ENCODE peak calls at places on chromosomes 11 and 22, in five cellular contexts. M, S, F, K and L are unnamed samples.

GRCh38 chr22:49929553-49929979 is 11.1 kb downstream of the CRELD2 start:
- DNase-seq in S (peak), M (peak), K (no peak), F (no peak), L (no peak)

GRCh38 chr11:34343153-34343552 is 14.7 kb downstream of the ABTB2 start:
- DNase-seq in M (no peak), S (no peak), K (no peak), F (no peak), L (no peak)

GRCh38 chr22:19959043-19959586 is 17.5 kb upstream of the TXNRD2 start:
- DNase-seq in M (peak), K (peak), S (peak), F (no peak), L (peak)

GRCh38 chr11:134579709-134580634 is 167.9 kb upstream of the B3GAT1 start:
- DNase-seq in M (no peak), K (no peak), F (no peak), S (peak), L (no peak)

GRCh38 chr22:25110596-25110845 is 89.1 kb upstream of the CRYBB3 start:
- DNase-seq in F (no peak), M (no peak), S (no peak), K (no peak), L (no peak)

GRCh38 chr11:59142530-59143507 is at the start of gene FAM111A:
- DNase-seq in K (peak), S (peak), F (peak), M (peak), L (peak)

GRCh38 chr11:126345283-126345682 is 10.2 kb upstream of the ST3GAL4 start:
- DNase-seq in M (no peak), S (no peak), F (no peak), K (no peak), L (no peak)

GRCh38 chr11:64233913-64234839 is at the start of gene VEGFB:
- DNase-seq in M (peak), F (no peak), K (no peak), S (peak), L (no peak)

GRCh38 chr22:35191412-35191811 is 65.9 kb upstream of the HMGXB4 start:
- DNase-seq in K (peak), S (no peak), F (no peak), M (no peak), L (peak)

GRCh38 chr22:42664976-42665831 is 16.0 kb upstream of the CYB5R3 start:
- DNase-seq in K (no peak), F (peak), M (no peak), S (no peak), L (no peak)

GRCh38 chr11:10181811-10182210 is 112.2 kb downstream of the SBF2 start:
- DNase-seq in F (no peak), K (peak), M (no peak), S (no peak), L (peak)

GRCh38 chr22:25774575-25775026 is 32.6 kb downstream of the MYO18B start:
- DNase-seq in S (peak), K (no peak), M (no peak), F (no peak), L (no peak)

GRCh38 chr11:95138448-95138847 is 48.8 kb downstream of the ENDOD1 start:
- DNase-seq in K (no peak), S (no peak), F (no peak), M (peak), L (no peak)

GRCh38 chr11:10309163-10310093 is 4.6 kb downstream of the ADM start:
- DNase-seq in F (no peak), M (peak), K (peak), S (no peak), L (peak)

GRCh38 chr11:2777871-2778629 is 78.3 kb upstream of the KCNQ1OT1 start:
- DNase-seq in M (no peak), S (peak), K (no peak), F (no peak), L (no peak)

GRCh38 chr22:37563153-37564081 is 3.1 kb downstream of the CDC42EP1 start:
- DNase-seq in S (no peak), M (peak), K (peak), F (no peak), L (peak)

GRCh38 chr22:36467946-36468345 is 13.5 kb downstream of the TXN2 start:
- DNase-seq in S (no peak), M (peak), K (no peak), F (no peak), L (peak)

GRCh38 chr11:10044618-10045017 is 249.4 kb downstream of the SBF2 start:
- DNase-seq in F (no peak), S (no peak), M (no peak), K (peak), L (peak)

GRCh38 chr11:124717421-124717785 is 22.3 kb upstream of the NRGN start:
- DNase-seq in K (no peak), F (no peak), S (no peak), M (no peak), L (no peak)

GRCh38 chr22:44455151-44455962 is 42.7 kb downstream of the RTL6 start:
- DNase-seq in K (no peak), F (no peak), S (no peak), M (no peak), L (no peak)

GRCh38 chr11:94835571-94835970 is 67.4 kb downstream of the AMOTL1 start:
- DNase-seq in M (no peak), S (no peak), K (no peak), F (no peak), L (no peak)

GRCh38 chr11:34068098-34068497 is 16.6 kb downstream of the CAPRIN1 start:
- DNase-seq in S (no peak), F (no peak), M (no peak), K (no peak), L (no peak)

GRCh38 chr11:124681421-124681820 is 7.7 kb downstream of the SPA17 start:
- DNase-seq in S (no peak), M (no peak), F (no peak), K (no peak), L (no peak)

GRCh38 chr11:58632510-58632909 is 10.0 kb downstream of the CNTF start:
- DNase-seq in K (no peak), M (no peak), F (no peak), S (no peak), L (no peak)

GRCh38 chr22:32801436-32802290 is at the start of gene TIMP3:
- DNase-seq in M (peak), S (peak), F (no peak), K (no peak), L (no peak)

GRCh38 chr11:58642120-58642625 is 19.7 kb downstream of the CNTF start:
- DNase-seq in K (no peak), S (no peak), F (no peak), M (no peak), L (no peak)

GRCh38 chr11:82398300-82398815 is 335.3 kb downstream of the FAM181B start:
- DNase-seq in K (peak), F (no peak), M (no peak), S (no peak), L (no peak)

GRCh38 chr11:119447664-119448242 is 24.8 kb upstream of the THY1 start:
- DNase-seq in S (no peak), M (no peak), F (no peak), K (no peak), L (no peak)

GRCh38 chr11:66619080-66619554 is 2.7 kb downstream of the RBM14 start:
- DNase-seq in F (no peak), S (no peak), M (no peak), K (no peak), L (no peak)

GRCh38 chr11:82085493-82085892 is 648.2 kb downstream of the FAM181B start:
- DNase-seq in K (no peak), M (no peak), S (no peak), F (no peak), L (no peak)

GRCh38 chr11:132100583-132100982 is 730.2 kb downstream of the NTM start:
- DNase-seq in M (no peak), K (no peak), F (no peak), S (no peak), L (no peak)

GRCh38 chr11:88179966-88180629 is 4.9 kb upstream of the RAB38 start:
- DNase-seq in K (no peak), M (no peak), F (no peak), S (no peak), L (no peak)

GRCh38 chr11:100484948-100485347 is 202.1 kb upstream of the ARHGAP42 start:
- DNase-seq in S (no peak), K (no peak), M (no peak), F (no peak), L (no peak)
- TF ChIP-seq ZNF274 in S (no peak), K (no peak), M (no peak), F (no peak), L (no peak)

GRCh38 chr11:36213050-36213840 is 76.0 kb downstream of the COMMD9 start:
- DNase-seq in F (no peak), K (no peak), S (no peak), M (no peak), L (no peak)
- TF ChIP-seq SRF in F (no peak), K (no peak), S (no peak), M (no peak), L (no peak)

DNA sequence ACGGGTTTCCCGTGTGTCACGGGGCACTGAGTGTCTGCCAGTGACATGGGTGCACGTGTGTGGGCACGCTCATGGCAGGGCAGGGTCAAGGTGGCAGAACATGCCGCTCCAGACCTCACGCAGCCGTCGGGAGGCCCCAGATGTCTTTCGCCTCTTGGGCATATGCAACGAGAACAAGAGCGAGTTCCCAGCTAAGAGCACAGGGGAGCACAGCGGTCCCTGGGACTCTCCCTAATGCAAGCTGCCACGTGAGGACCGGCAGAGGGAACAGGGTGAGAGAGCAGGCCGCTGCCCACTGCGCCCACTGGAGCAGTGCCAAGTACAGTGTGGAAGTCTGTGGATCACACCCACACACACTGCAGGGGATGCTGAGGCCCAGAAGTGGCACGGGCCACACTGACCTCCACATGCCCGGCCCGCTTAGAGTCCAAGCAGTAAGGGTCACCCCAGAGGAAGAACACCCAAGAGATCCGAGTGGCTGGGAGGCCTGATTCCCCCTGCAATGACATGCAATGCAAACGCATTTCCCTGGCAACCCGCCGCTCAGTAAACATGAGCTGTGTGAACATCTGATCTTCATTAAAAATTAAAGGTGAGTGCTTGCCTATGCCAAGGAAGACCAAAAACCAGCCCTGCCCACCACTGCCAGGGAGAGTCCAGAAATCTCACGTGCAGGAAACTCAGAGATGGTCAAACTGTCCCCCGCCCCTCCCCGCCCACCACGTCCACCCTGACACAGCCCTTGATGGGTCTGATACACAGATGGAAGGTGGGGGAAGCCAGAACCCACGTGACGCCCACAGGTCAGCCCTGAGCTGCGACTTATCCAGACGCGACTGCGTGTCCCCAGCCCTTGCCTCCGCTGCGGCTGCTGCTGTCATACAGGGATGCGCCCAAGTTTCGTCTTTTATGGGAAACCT is 11.7 kb downstream of the CERK start:
- DNase-seq in K (no peak), M (no peak), S (no peak), F (no peak), L (no peak)
- TF ChIP-seq ZNF274 in K (no peak), M (no peak), S (no peak), F (no peak), L (no peak)

DNA sequence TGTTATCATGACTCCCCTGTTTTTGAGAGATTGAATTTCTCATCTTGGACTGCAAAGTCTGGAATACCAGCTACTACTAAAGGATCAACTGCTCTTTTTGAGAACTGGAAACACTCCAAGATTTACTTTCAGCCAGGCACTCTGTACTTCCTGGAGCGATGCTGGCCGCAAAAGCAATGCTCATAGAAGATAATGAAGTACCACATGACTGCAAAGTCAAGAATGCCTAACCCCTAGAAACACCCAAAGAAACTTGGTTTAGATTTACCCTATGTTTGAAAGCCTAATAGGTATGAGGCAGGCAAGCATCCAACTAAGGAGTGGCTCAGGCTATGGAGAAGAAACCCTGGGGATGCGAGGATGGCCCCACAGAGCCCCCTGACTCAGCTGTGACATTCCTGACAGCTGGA is 47.7 kb upstream of the ARHGAP20 start:
- DNase-seq in S (no peak), F (no peak), M (no peak), K (no peak), L (no peak)
- TF ChIP-seq SRF in S (no peak), F (no peak), M (no peak), K (no peak), L (no peak)

GRCh38 chr22:45672564-45673481 is 1.2 kb downstream of the ATXN10 start:
- DNase-seq in S (no peak), F (no peak), K (no peak), M (no peak), L (no peak)
- TF ChIP-seq ZNF274 in S (no peak), F (no peak), K (no peak), M (no peak), L (no peak)

DNA sequence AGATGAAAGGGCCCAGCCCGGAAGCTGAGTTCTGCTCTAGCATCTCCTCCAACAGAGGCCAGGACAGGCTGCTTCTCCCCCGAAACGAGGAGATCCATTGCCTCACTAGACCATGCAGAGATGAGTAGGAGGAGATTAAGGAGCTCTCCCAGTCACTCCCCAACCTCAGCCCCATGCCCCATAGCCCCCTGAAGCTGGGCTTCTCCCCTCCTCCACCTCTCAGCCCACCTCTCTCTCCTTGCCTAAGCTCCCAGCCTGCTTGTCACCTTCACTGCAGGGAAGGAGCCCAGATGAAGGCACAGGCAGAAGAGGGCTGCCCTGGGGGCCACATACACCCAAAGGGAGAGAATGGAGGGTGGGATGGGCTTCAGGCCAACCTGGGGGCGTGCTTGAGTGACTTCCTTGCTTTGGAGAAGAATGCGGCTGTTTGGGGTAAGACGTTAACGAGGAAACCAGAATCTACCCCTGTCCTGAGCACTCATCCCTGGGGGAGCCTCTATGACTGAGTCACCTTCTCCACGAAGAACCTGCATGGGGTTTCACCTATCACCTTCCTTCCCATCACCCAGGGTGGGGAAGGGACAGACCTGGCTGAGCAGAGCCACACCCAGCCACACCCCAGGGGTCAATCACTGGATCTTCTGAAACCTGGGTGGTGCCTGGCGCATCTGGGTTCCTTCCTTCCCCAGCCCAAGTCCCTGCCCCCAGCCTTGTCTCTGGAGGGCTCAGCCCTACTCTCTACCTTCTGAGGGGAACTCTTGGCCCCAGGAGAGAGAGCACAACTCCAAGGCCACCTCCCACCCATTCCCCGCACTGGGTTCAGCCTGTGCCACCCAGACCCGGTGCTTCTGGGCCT is 11.6 kb upstream of the GNAZ start:
- DNase-seq in F (no peak), K (no peak), S (no peak), M (no peak), L (no peak)
- TF ChIP-seq SRF in F (no peak), K (no peak), S (no peak), M (no peak), L (no peak)

GRCh38 chr22:46674906-46675305 is 54.7 kb downstream of the GRAMD4 start:
- DNase-seq in M (no peak), K (no peak), F (no peak), S (no peak), L (no peak)

GRCh38 chr22:46672731-46673130 is 52.5 kb downstream of the GRAMD4 start:
- DNase-seq in K (no peak), M (no peak), F (no peak), S (no peak), L (no peak)

GRCh38 chr22:46673205-46673604 is 53.0 kb downstream of the GRAMD4 start:
- DNase-seq in K (no peak), M (no peak), S (no peak), F (no peak), L (no peak)

GRCh38 chr22:46674367-46674781 is 54.2 kb downstream of the GRAMD4 start:
- DNase-seq in M (no peak), S (no peak), K (no peak), F (no peak), L (no peak)

GRCh38 chr22:46673677-46674236 is 53.6 kb downstream of the GRAMD4 start:
- DNase-seq in M (no peak), S (no peak), F (no peak), K (no peak), L (no peak)
- TF ChIP-seq ZNF274 in M (no peak), S (no peak), F (no peak), K (no peak), L (no peak)

DNA sequence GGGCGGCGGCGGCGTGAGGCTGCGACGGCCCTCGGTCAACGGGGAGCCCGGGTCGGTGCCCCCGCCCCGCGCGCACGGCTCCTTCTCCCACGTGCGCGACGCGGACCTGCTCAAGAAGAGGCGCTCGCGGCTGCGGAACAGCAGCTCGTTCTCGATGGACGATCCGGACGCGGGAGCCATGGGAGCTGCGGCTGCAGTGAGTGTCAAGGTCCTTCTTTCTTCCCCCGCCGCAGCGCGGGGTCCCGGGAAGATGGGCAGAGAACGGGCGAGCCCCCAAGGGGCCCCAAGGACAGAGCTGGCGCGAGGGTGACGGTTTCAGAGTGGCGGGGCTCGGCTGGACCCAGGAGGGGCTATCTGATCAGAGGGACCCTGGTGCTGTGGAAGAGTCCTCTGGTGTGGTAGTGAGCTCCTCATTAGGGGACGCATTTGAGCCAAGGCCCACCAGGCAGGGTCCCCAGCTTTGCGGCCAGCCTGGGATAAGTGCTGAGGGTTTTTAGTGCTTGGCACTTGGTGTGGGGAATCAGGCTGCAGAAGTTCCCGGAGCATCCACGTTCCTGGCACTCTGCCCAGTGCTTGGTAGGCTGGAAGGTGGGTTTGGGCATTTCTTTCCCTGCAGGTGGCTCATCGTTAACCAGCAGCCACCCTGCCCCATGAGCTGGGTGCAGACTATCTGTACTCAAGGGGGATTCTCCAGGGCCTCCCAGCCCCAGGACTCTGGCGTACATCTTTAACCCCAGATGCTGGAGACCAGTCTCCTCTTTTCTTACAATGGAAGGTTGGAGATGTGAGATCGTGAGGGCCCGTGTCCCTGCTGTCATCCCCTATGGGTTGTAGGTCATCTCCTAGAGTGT is 9.8 kb downstream of the EHBP1L1 start:
- DNase-seq in K (no peak), S (no peak), F (no peak), M (no peak), L (no peak)
- TF ChIP-seq SRF in K (no peak), S (no peak), F (no peak), M (no peak), L (no peak)

GRCh38 chr11:818396-819128 is at the start of gene PNPLA2:
- DNase-seq in M (no peak), F (no peak), K (peak), S (peak), L (no peak)
- TF ChIP-seq ZNF274 in M (no peak), F (no peak), K (no peak), S (no peak), L (no peak)

DNA sequence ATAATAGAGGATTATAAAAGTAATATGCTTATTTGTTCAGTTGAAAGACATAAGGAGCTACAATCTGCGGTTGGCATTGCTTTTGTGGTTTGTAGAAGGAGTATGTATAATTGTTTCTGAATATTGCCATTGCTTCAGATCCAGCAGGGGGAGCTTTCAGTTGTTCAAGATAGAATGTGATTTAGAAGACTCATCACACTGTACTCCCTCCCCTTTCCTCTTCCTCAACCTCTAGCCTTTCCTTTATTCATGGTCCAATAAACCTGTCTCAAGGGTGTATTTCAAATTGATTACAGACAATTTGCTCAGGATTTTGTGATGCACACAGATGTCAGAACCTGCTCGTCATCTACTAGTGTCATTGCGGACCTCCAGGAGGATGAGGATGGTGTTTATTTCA is 9.8 kb downstream of the PRMT3 start:
- DNase-seq in F (no peak), S (no peak), K (peak), M (peak), L (peak)
- TF ChIP-seq SRF in F (no peak), S (no peak), K (no peak), M (no peak), L (no peak)